ENCODE peak calls at places on chromosomes 4 and X, in six cellular contexts. B, F, L, V, S and A are unnamed samples.

GRCh38 chrX:126065901-126066660 is 100.0 kb downstream of the DCAF12L2 start:
- DNase-seq in F (no peak), B (no peak), S (no peak), V (no peak), L (no peak), A (no peak)

GRCh38 chrX:12962041-12962504 is 12.8 kb upstream of the TMSB4X start:
- DNase-seq in V (no peak), S (no peak), L (no peak), F (no peak), B (no peak), A (no peak)

GRCh38 chr4:153242848-153243324 is 38.6 kb downstream of the TRIM2 start:
- DNase-seq in B (no peak), S (no peak), F (no peak), L (no peak), V (no peak), A (no peak)

GRCh38 chrX:9542106-9542764 is 77.4 kb downstream of the TBL1X start:
- DNase-seq in L (no peak), S (peak; percentile 73), V (no peak), F (no peak), B (no peak), A (no peak)

GRCh38 chrX:27590044-27590443 is at the start of gene DCAF8L2:
- DNase-seq in S (peak; percentile 3), B (no peak), F (no peak), V (no peak), L (no peak), A (no peak)

GRCh38 chrX:100948557-100948956 is 19.8 kb upstream of the XKRX start:
- DNase-seq in V (no peak), F (no peak), L (no peak), S (no peak), B (no peak), A (no peak)

GRCh38 chrX:74421181-74422028 is at the start of gene SLC16A2:
- DNase-seq in V (no peak), F (peak; percentile 70), S (peak; percentile 83), B (peak; percentile 7), L (peak; percentile 69), A (peak; percentile 74)

GRCh38 chr4:123299212-123299651 is 97.4 kb upstream of the SPRY1 start:
- DNase-seq in S (peak; percentile 76), F (peak; percentile 53), L (peak; percentile 93), V (no peak), B (no peak), A (peak; percentile 42)

GRCh38 chr4:108450236-108450898 is 170.0 kb upstream of the RPL34 start:
- DNase-seq in L (no peak), V (no peak), S (no peak), F (no peak), B (no peak), A (no peak)

GRCh38 chr4:98546910-98547544 is 111.4 kb downstream of the TSPAN5 start:
- DNase-seq in B (no peak), S (peak; percentile 71), F (peak; percentile 80), V (no peak), L (peak; percentile 68), A (peak; percentile 48)

GRCh38 chr4:24802648-24803047 is 7.3 kb downstream of the SOD3 start:
- DNase-seq in F (peak; percentile 43), S (peak; percentile 29), L (no peak), V (no peak), B (no peak), A (no peak)

GRCh38 chr4:5711479-5712184 is 631 bp downstream of the EVC start:
- DNase-seq in V (no peak), F (peak; percentile 45), L (peak; percentile 68), S (peak; percentile 74), B (no peak), A (peak; percentile 60)

GRCh38 chr4:187141101-187141500 is 417.4 kb upstream of the FAT1 start:
- DNase-seq in L (no peak), B (no peak), F (no peak), V (no peak), S (peak; percentile 48), A (peak; percentile 8)